ENCODE peak calls at places on chromosomes 2 and 18, in ten cellular contexts. C, N, A, X, W, V, Y, J, Z and P are unnamed samples.

GRCh38 chr2:121340926-121341325 is 55.9 kb upstream of the TFCP2L1 start:
- DNase-seq in N (no peak), Z (no peak), X (no peak), W (no peak), V (no peak), Y (no peak), A (no peak), C (no peak), J (no peak), P (no peak)

GRCh38 chr2:176188218-176188968 is at the start of gene HOXD1:
- DNase-seq in Z (no peak), W (no peak), V (peak), A (no peak), Y (peak), C (no peak), J (peak), X (no peak), N (peak), P (no peak)

GRCh38 chr18:46387426-46388131 is 269.4 kb downstream of the LOXHD1 start:
- DNase-seq in V (no peak), W (no peak), Y (no peak), X (no peak), Z (peak), J (no peak), A (no peak), N (no peak), C (no peak), P (peak)

GRCh38 chr18:3983351-3983969 is 471.6 kb downstream of the DLGAP1 start:
- DNase-seq in J (no peak), V (peak), X (no peak), W (peak), C (no peak), Y (peak), N (no peak), A (no peak), Z (no peak), P (peak)

GRCh38 chr18:75477913-75478312 is 50.4 kb upstream of the SMIM21 start:
- DNase-seq in W (no peak), Z (no peak), V (no peak), A (no peak), J (no peak), X (no peak), N (no peak), C (no peak), Y (peak), P (peak)

GRCh38 chr18:45046226-45046625 is 365.5 kb downstream of the SETBP1 start:
- DNase-seq in Y (no peak), W (no peak), C (no peak), Z (no peak), N (no peak), V (no peak), J (no peak), A (no peak), X (no peak), P (no peak)

GRCh38 chr2:27071990-27072830 is 756 bp upstream of the OST4 start:
- DNase-seq in Z (peak), Y (peak), V (no peak), C (no peak), X (no peak), W (no peak), J (peak), A (no peak), N (peak), P (no peak)

GRCh38 chr18:24763765-24764548 is 303.5 kb downstream of the HRH4 start:
- DNase-seq in Y (no peak), C (no peak), V (peak), Z (no peak), X (no peak), A (no peak), J (no peak), W (peak), N (no peak), P (peak)

GRCh38 chr2:85728883-85729824 is 24.6 kb upstream of the ATOH8 start:
- DNase-seq in W (no peak), C (peak), Z (peak), Y (peak), V (peak), N (peak), A (peak), J (peak), X (peak), P (peak)

GRCh38 chr18:75173758-75174157 is 35.2 kb downstream of the PTGR3 start:
- DNase-seq in N (no peak), C (no peak), J (no peak), X (no peak), A (no peak), V (no peak), Y (no peak), W (no peak), Z (no peak), P (no peak)

GRCh38 chr2:120432293-120432975 is 86.5 kb downstream of the INHBB start:
- DNase-seq in X (no peak), N (no peak), A (no peak), W (no peak), C (no peak), J (no peak), V (no peak), Y (no peak), Z (no peak), P (no peak)

GRCh38 chr2:191165190-191165643 is 14.4 kb upstream of the STAT4 start:
- DNase-seq in A (no peak), Y (peak), Z (no peak), J (no peak), C (peak), V (peak), N (no peak), W (no peak), X (peak), P (peak)

GRCh38 chr2:145096582-145096981 is 576.7 kb upstream of the ZEB2 start:
- DNase-seq in W (peak), C (no peak), J (no peak), V (peak), X (no peak), Y (no peak), Z (no peak), N (no peak), A (no peak), P (peak)

GRCh38 chr2:67489396-67489795 is 92.3 kb downstream of the ETAA1 start:
- DNase-seq in Y (no peak), A (no peak), V (no peak), N (no peak), X (no peak), Z (no peak), W (no peak), C (no peak), J (no peak), P (no peak)

GRCh38 chr18:56189615-56190014 is 448.8 kb downstream of the TXNL1 start:
- DNase-seq in A (no peak), Y (no peak), V (no peak), Z (no peak), J (no peak), N (no peak), C (no peak), W (no peak), X (no peak), P (no peak)

GRCh38 chr18:51300912-51301311 is 103.4 kb upstream of the MEX3C start:
- DNase-seq in W (no peak), V (no peak), A (no peak), X (no peak), C (no peak), J (no peak), Z (no peak), Y (no peak), N (no peak), P (no peak)

GRCh38 chr2:67242456-67242855 is 154.7 kb upstream of the ETAA1 start:
- DNase-seq in C (no peak), J (no peak), A (no peak), W (no peak), Y (no peak), N (no peak), Z (no peak), X (no peak), V (no peak), P (no peak)

GRCh38 chr2:96336104-96336775 is 674 bp downstream of the NCAPH start:
- DNase-seq in V (no peak), W (no peak), Z (no peak), C (no peak), N (no peak), Y (peak), A (no peak), X (no peak), J (no peak), P (no peak)

GRCh38 chr2:204010611-204011560 is 74.3 kb downstream of the ICOS start:
- DNase-seq in V (no peak), N (no peak), J (no peak), W (no peak), Z (no peak), X (no peak), A (no peak), C (no peak), Y (peak), P (peak)

GRCh38 chr2:24050041-24050655 is 607 bp downstream of the FKBP1B start:
- DNase-seq in W (no peak), A (no peak), C (no peak), Z (peak), Y (peak), N (peak), X (no peak), J (no peak), V (peak), P (peak)

GRCh38 chr2:98505311-98505808 is 60.7 kb downstream of the INPP4A start:
- DNase-seq in Z (no peak), X (no peak), A (no peak), C (no peak), J (no peak), N (no peak), V (no peak), Y (no peak), W (no peak), P (no peak)